ENCODE peak calls at places on chromosomes 13 and 19, in four cellular contexts. One of them, this sample, is unnamed.

GRCh38 chr13:108044929-108045328 is 170.4 kb downstream of the LIG4 start:
- DNase-seq in uterus: no peak
- DNase-seq in astrocyte: no peak
- DNase-seq in GM23248: no peak
- DNase-seq in this sample: no peak

GRCh38 chr19:57135797-57136196 is 9.2 kb downstream of the ZIM3 start:
- DNase-seq in astrocyte: no peak
- DNase-seq in uterus: no peak
- DNase-seq in GM23248: no peak
- DNase-seq in this sample: no peak

GRCh38 chr19:52237771-52238400 is 31.5 kb upstream of the ZNF766 start:
- DNase-seq in GM23248: peak; percentile 74
- DNase-seq in astrocyte: peak; percentile 41
- DNase-seq in uterus: peak; percentile 68
- DNase-seq in this sample: no peak

GRCh38 chr13:18971576-18972219 is 209.9 kb downstream of the TUBA3C start:
- DNase-seq in uterus: no peak
- DNase-seq in GM23248: no peak
- DNase-seq in astrocyte: no peak
- DNase-seq in this sample: no peak

GRCh38 chr19:23698711-23699520 is 11.9 kb upstream of the ZNF675 start:
- DNase-seq in GM23248: peak; percentile 2
- DNase-seq in astrocyte: no peak
- DNase-seq in uterus: no peak
- DNase-seq in this sample: no peak

GRCh38 chr19:43809762-43810696 is 7.8 kb upstream of the LYPD5 start:
- DNase-seq in astrocyte: peak; percentile 48
- DNase-seq in GM23248: peak; percentile 77
- DNase-seq in uterus: no peak
- DNase-seq in this sample: no peak

GRCh38 chr19:1453525-1454371 is 3.8 kb downstream of the APC2 start:
- DNase-seq in GM23248: peak; percentile 87
- DNase-seq in astrocyte: no peak
- DNase-seq in uterus: no peak
- DNase-seq in this sample: no peak

GRCh38 chr13:106213028-106213427 is 322.4 kb downstream of the EFNB2 start:
- DNase-seq in uterus: no peak
- DNase-seq in GM23248: no peak
- DNase-seq in astrocyte: no peak
- DNase-seq in this sample: no peak

GRCh38 chr19:30677702-30678101 is 305.5 kb downstream of the ZNF536 start:
- DNase-seq in GM23248: no peak
- DNase-seq in astrocyte: no peak
- DNase-seq in uterus: no peak
- DNase-seq in this sample: no peak

GRCh38 chr13:44436589-44437337 is 63.1 kb downstream of the SERP2 start:
- DNase-seq in uterus: peak; percentile 95
- DNase-seq in GM23248: peak; percentile 92
- DNase-seq in astrocyte: peak; percentile 86
- DNase-seq in this sample: peak; percentile 19

GRCh38 chr13:94346261-94347019 is 133.0 kb downstream of the DCT start:
- DNase-seq in astrocyte: no peak
- DNase-seq in GM23248: no peak
- DNase-seq in uterus: no peak
- DNase-seq in this sample: no peak

GRCh38 chr13:52454459-52454824 is 836 bp upstream of the CKAP2 start:
- DNase-seq in GM23248: no peak
- DNase-seq in astrocyte: no peak
- DNase-seq in uterus: no peak
- DNase-seq in this sample: no peak

GRCh38 chr19:35596366-35596999 is 10.5 kb downstream of the PMIS2 start:
- DNase-seq in GM23248: no peak
- DNase-seq in uterus: no peak
- DNase-seq in astrocyte: no peak
- DNase-seq in this sample: no peak

GRCh38 chr19:17469092-17469370 is 1.3 kb upstream of the SLC27A1 start:
- DNase-seq in astrocyte: peak; percentile 8
- DNase-seq in uterus: no peak
- DNase-seq in GM23248: peak; percentile 77
- DNase-seq in this sample: no peak

GRCh38 chr19:18363787-18364186 is 22.2 kb upstream of the GDF15 start:
- DNase-seq in uterus: no peak
- DNase-seq in astrocyte: no peak
- DNase-seq in GM23248: no peak
- DNase-seq in this sample: no peak

GRCh38 chr19:40530091-40530901 is 46.4 kb upstream of the SHKBP1 start:
- DNase-seq in uterus: no peak
- DNase-seq in GM23248: peak; percentile 24
- DNase-seq in astrocyte: no peak
- DNase-seq in this sample: no peak

GRCh38 chr13:106376411-106377112 is 158.9 kb downstream of the EFNB2 start:
- DNase-seq in astrocyte: peak; percentile 97
- DNase-seq in uterus: peak; percentile 61
- DNase-seq in GM23248: peak; percentile 85
- DNase-seq in this sample: no peak

GRCh38 chr19:49971991-49972401 is 11.0 kb upstream of the SIGLEC11 start:
- DNase-seq in uterus: no peak
- DNase-seq in astrocyte: no peak
- DNase-seq in GM23248: no peak
- DNase-seq in this sample: no peak

GRCh38 chr19:1122972-1123363 is 19.2 kb downstream of the GPX4 start:
- DNase-seq in uterus: peak; percentile 70
- DNase-seq in astrocyte: peak; percentile 44
- DNase-seq in GM23248: peak; percentile 93
- DNase-seq in this sample: no peak

GRCh38 chr19:9785367-9786331 is 17.1 kb upstream of the ZNF846 start:
- DNase-seq in uterus: peak; percentile 96
- DNase-seq in astrocyte: peak; percentile 84
- DNase-seq in GM23248: peak; percentile 99
- DNase-seq in this sample: peak; percentile 97

GRCh38 chr19:9786342-9786741 is 17.8 kb upstream of the ZNF846 start:
- DNase-seq in GM23248: no peak
- DNase-seq in uterus: no peak
- DNase-seq in astrocyte: no peak
- DNase-seq in this sample: no peak

GRCh38 chr19:9789066-9789465 is 20.5 kb upstream of the ZNF846 start:
- DNase-seq in GM23248: no peak
- DNase-seq in uterus: no peak
- DNase-seq in astrocyte: no peak
- DNase-seq in this sample: no peak

GRCh38 chr19:9782282-9782681 is 13.7 kb upstream of the ZNF846 start:
- DNase-seq in GM23248: no peak
- DNase-seq in astrocyte: no peak
- DNase-seq in uterus: no peak
- DNase-seq in this sample: no peak

GRCh38 chr19:9786819-9787218 is 18.3 kb upstream of the ZNF846 start:
- DNase-seq in GM23248: no peak
- DNase-seq in astrocyte: no peak
- DNase-seq in uterus: no peak
- DNase-seq in this sample: no peak
- H3K4me3 ChIP-seq in GM23248: no peak overlapping the region
- H3K4me3 ChIP-seq in astrocyte: no peak overlapping the region
- H3K4me3 ChIP-seq in uterus: no peak overlapping the region
- H3K4me3 ChIP-seq in this sample: peak overlapping the region; percentile 91

GRCh38 chr19:12656899-12657571 is 9.5 kb downstream of the MAN2B1 start:
- DNase-seq in uterus: no peak
- DNase-seq in astrocyte: no peak
- DNase-seq in GM23248: peak; percentile 39
- DNase-seq in this sample: no peak
- H3K36me3 ChIP-seq in uterus: no peaks in the 10 kb centered on the region
- H3K36me3 ChIP-seq in astrocyte: peaks cover 14% of the 10 kb centered on the region
- H3K36me3 ChIP-seq in GM23248: peaks cover 6% of the 10 kb centered on the region
- H3K36me3 ChIP-seq in this sample: peaks cover 89% of the 10 kb centered on the region

GRCh38 chr19:13093407-13094284 is 9.0 kb downstream of the LYL1 start:
- DNase-seq in astrocyte: peak; percentile 68
- DNase-seq in GM23248: peak; percentile 83
- DNase-seq in uterus: peak; percentile 85
- DNase-seq in this sample: no peak
- H3K4me3 ChIP-seq in astrocyte: no peak overlapping the region
- H3K4me3 ChIP-seq in GM23248: no peak overlapping the region
- H3K4me3 ChIP-seq in uterus: no peak overlapping the region
- H3K4me3 ChIP-seq in this sample: no peak overlapping the region

GRCh38 chr19:4178990-4179389 is 3.4 kb downstream of the SIRT6 start:
- DNase-seq in GM23248: no peak
- DNase-seq in uterus: no peak
- DNase-seq in astrocyte: no peak
- DNase-seq in this sample: no peak
- H3K36me3 ChIP-seq in GM23248: no peaks in the 10 kb centered on the region
- H3K36me3 ChIP-seq in uterus: no peaks in the 10 kb centered on the region
- H3K36me3 ChIP-seq in astrocyte: peaks cover 2% of the 10 kb centered on the region
- H3K36me3 ChIP-seq in this sample: peaks cover 7% of the 10 kb centered on the region

DNA sequence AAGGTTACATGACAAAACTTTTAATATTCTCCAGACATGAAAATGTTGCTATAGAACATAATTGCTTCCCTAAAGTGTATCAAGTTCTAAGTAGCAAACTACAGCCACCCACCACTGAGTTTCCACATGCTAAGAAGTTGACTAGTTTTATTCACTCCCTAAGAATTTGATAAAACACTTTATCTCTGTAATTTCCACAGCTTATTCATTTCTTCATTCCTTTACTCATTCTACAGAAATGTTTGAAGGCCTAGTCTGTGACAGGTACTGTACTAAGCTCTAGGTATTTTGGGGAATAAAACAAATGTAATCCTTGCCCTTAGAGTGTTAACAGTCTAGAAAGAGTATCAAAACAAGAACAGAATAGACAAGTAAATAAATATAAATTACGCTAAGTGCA is 101.8 kb upstream of the DIAPH3 start:
- DNase-seq in uterus: no peak
- DNase-seq in GM23248: no peak
- DNase-seq in astrocyte: peak; percentile 6
- DNase-seq in this sample: no peak
- H3K4me3 ChIP-seq in uterus: no peak overlapping the region
- H3K4me3 ChIP-seq in GM23248: no peak overlapping the region
- H3K4me3 ChIP-seq in astrocyte: no peak overlapping the region
- H3K4me3 ChIP-seq in this sample: no peak overlapping the region

DNA sequence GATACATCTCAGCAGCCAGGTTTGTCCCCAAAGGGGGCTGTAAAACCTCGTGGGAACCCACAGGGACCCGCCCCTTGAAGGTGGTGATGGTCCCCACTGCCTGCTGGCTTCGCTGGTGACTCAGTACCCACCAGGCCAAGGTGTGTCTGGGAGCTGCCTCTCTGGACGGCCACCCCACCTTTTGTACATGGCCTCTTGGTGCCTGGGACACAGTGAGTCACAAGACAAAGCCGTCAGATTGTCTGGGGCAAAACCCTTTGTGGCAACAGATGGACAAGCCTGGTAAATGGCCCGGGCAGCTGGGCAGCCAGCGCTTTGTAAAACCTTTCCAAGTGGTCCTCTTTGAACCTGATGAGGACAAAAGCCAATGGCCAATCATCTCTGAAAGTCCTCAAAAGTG is 27.9 kb upstream of the KLF2 start:
- DNase-seq in GM23248: no peak
- DNase-seq in astrocyte: no peak
- DNase-seq in uterus: no peak
- DNase-seq in this sample: no peak
- H3K36me3 ChIP-seq in GM23248: no peaks in the 10 kb centered on the region
- H3K36me3 ChIP-seq in astrocyte: no peaks in the 10 kb centered on the region
- H3K36me3 ChIP-seq in uterus: no peaks in the 10 kb centered on the region
- H3K36me3 ChIP-seq in this sample: no peaks in the 10 kb centered on the region

DNA sequence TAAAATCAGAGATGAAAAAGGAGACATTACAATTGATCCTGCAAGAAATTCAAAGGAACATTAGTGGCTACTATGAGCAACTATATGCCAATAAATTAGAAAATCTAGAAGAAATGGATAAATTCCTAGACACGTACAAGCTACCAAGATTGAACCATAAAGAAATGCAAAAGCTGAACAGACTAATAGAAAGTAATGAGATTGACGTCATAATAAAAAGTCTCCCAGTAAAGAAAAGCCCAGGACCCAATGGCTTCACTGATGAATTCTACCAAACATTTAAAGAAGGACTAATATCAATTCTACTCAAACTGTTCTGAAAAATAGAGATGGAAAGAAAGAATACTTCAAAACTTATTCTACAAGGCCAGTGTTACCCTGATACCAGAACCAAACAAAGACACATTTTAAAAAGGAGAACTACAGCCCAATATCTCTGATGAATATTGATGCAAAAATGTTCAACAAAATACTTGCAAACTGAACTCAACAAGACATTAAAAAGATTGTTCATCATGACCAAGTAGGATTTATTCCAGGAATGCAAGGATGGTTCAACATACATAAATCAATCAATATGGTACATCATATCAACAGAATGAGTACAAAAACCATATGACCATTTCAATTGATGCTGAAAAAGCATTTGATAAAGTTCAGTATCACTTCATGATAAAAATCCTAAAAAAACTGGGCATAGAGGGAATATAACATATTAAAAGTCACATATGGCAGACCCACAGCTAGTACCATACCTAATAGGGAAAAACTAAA is 35.8 kb downstream of the UQCRFS1 start:
- DNase-seq in GM23248: no peak
- DNase-seq in uterus: no peak
- DNase-seq in astrocyte: no peak
- DNase-seq in this sample: no peak
- H3K4me3 ChIP-seq in GM23248: no peak overlapping the region
- H3K4me3 ChIP-seq in uterus: no peak overlapping the region
- H3K4me3 ChIP-seq in astrocyte: no peak overlapping the region
- H3K4me3 ChIP-seq in this sample: no peak overlapping the region